ENCODE peak calls at places on chromosomes 3 and 15, in six cellular contexts. One of them, this sample, is unnamed.

GRCh38 chr3:141348848-141349247 is 19.5 kb upstream of the ZBTB38 start:
- DNase-seq in HCT116: no peak
- DNase-seq in H1: no peak
- DNase-seq in stomach: no peak
- DNase-seq in activated CD8-positive, alpha-beta T cell treated with anti-CD3 and anti-CD28 coated beads for 36 hours: no peak
- DNase-seq in glutamatergic neuron: no peak
- DNase-seq in this sample: no peak

GRCh38 chr15:60673918-60674558 is 195.1 kb upstream of the ICE2 start:
- DNase-seq in activated CD8-positive, alpha-beta T cell treated with anti-CD3 and anti-CD28 coated beads for 36 hours: peak; percentile 80
- DNase-seq in H1: no peak
- DNase-seq in HCT116: peak; percentile 43
- DNase-seq in glutamatergic neuron: no peak
- DNase-seq in stomach: peak; percentile 43
- DNase-seq in this sample: peak; percentile 77

GRCh38 chr3:9398715-9399708 is 1.6 kb downstream of the SETD5 start:
- DNase-seq in glutamatergic neuron: no peak
- DNase-seq in activated CD8-positive, alpha-beta T cell treated with anti-CD3 and anti-CD28 coated beads for 36 hours: peak; percentile 45
- DNase-seq in H1: no peak
- DNase-seq in stomach: no peak
- DNase-seq in HCT116: no peak
- DNase-seq in this sample: no peak

GRCh38 chr3:53171109-53171453 is 10.1 kb downstream of the PRKCD start:
- DNase-seq in H1: no peak
- DNase-seq in stomach: no peak
- DNase-seq in glutamatergic neuron: no peak
- DNase-seq in HCT116: no peak
- DNase-seq in activated CD8-positive, alpha-beta T cell treated with anti-CD3 and anti-CD28 coated beads for 36 hours: no peak
- DNase-seq in this sample: no peak

GRCh38 chr3:12879191-12879815 is 37.9 kb upstream of the RPL32 start:
- DNase-seq in activated CD8-positive, alpha-beta T cell treated with anti-CD3 and anti-CD28 coated beads for 36 hours: no peak
- DNase-seq in glutamatergic neuron: no peak
- DNase-seq in H1: no peak
- DNase-seq in stomach: no peak
- DNase-seq in HCT116: no peak
- DNase-seq in this sample: no peak

GRCh38 chr15:39657714-39658113 is 76.8 kb downstream of the THBS1 start:
- DNase-seq in glutamatergic neuron: no peak
- DNase-seq in stomach: no peak
- DNase-seq in H1: no peak
- DNase-seq in HCT116: no peak
- DNase-seq in activated CD8-positive, alpha-beta T cell treated with anti-CD3 and anti-CD28 coated beads for 36 hours: no peak
- DNase-seq in this sample: no peak

GRCh38 chr3:44323341-44323955 is 15.1 kb upstream of the TCAIM start:
- DNase-seq in stomach: peak; percentile 81
- DNase-seq in glutamatergic neuron: peak; percentile 72
- DNase-seq in HCT116: peak; percentile 46
- DNase-seq in H1: peak; percentile 54
- DNase-seq in activated CD8-positive, alpha-beta T cell treated with anti-CD3 and anti-CD28 coated beads for 36 hours: peak; percentile 77
- DNase-seq in this sample: peak; percentile 73

GRCh38 chr15:98177950-98178848 is 217.7 kb downstream of the ARRDC4 start:
- DNase-seq in H1: peak; percentile 59
- DNase-seq in glutamatergic neuron: peak; percentile 32
- DNase-seq in activated CD8-positive, alpha-beta T cell treated with anti-CD3 and anti-CD28 coated beads for 36 hours: peak; percentile 31
- DNase-seq in HCT116: peak; percentile 36
- DNase-seq in stomach: peak; percentile 28
- DNase-seq in this sample: peak; percentile 68

GRCh38 chr3:62667714-62668113 is 207.5 kb downstream of the CADPS start:
- DNase-seq in HCT116: no peak
- DNase-seq in glutamatergic neuron: no peak
- DNase-seq in stomach: no peak
- DNase-seq in H1: peak; percentile 55
- DNase-seq in activated CD8-positive, alpha-beta T cell treated with anti-CD3 and anti-CD28 coated beads for 36 hours: no peak
- DNase-seq in this sample: no peak
- TF ChIP-seq CTCF in HCT116: no peak
- TF ChIP-seq CTCF in glutamatergic neuron: peak; percentile 54
- TF ChIP-seq CTCF in stomach: no peak
- TF ChIP-seq CTCF in H1: peak; percentile 59
- TF ChIP-seq CTCF in activated CD8-positive, alpha-beta T cell treated with anti-CD3 and anti-CD28 coated beads for 36 hours: no peak
- TF ChIP-seq CTCF in this sample: no peak

GRCh38 chr15:94847325-94847724 is 616.0 kb downstream of the MCTP2 start:
- DNase-seq in activated CD8-positive, alpha-beta T cell treated with anti-CD3 and anti-CD28 coated beads for 36 hours: no peak
- DNase-seq in stomach: no peak
- DNase-seq in HCT116: no peak
- DNase-seq in H1: no peak
- DNase-seq in glutamatergic neuron: no peak
- DNase-seq in this sample: no peak

GRCh38 chr15:94845391-94845718 is 614.0 kb downstream of the MCTP2 start:
- DNase-seq in HCT116: no peak
- DNase-seq in activated CD8-positive, alpha-beta T cell treated with anti-CD3 and anti-CD28 coated beads for 36 hours: no peak
- DNase-seq in stomach: no peak
- DNase-seq in H1: no peak
- DNase-seq in glutamatergic neuron: no peak
- DNase-seq in this sample: no peak

GRCh38 chr15:94844188-94844532 is 612.8 kb downstream of the MCTP2 start:
- DNase-seq in activated CD8-positive, alpha-beta T cell treated with anti-CD3 and anti-CD28 coated beads for 36 hours: no peak
- DNase-seq in stomach: no peak
- DNase-seq in H1: no peak
- DNase-seq in HCT116: no peak
- DNase-seq in glutamatergic neuron: no peak
- DNase-seq in this sample: no peak

GRCh38 chr15:94843060-94843459 is 611.7 kb downstream of the MCTP2 start:
- DNase-seq in glutamatergic neuron: no peak
- DNase-seq in HCT116: no peak
- DNase-seq in H1: no peak
- DNase-seq in stomach: no peak
- DNase-seq in activated CD8-positive, alpha-beta T cell treated with anti-CD3 and anti-CD28 coated beads for 36 hours: no peak
- DNase-seq in this sample: no peak

GRCh38 chr15:94844533-94845390 is 613.4 kb downstream of the MCTP2 start:
- DNase-seq in activated CD8-positive, alpha-beta T cell treated with anti-CD3 and anti-CD28 coated beads for 36 hours: peak; percentile 14
- DNase-seq in H1: peak; percentile 64
- DNase-seq in stomach: peak; percentile 82
- DNase-seq in HCT116: no peak
- DNase-seq in glutamatergic neuron: peak; percentile 43
- DNase-seq in this sample: peak; percentile 65
- TF ChIP-seq CTCF in activated CD8-positive, alpha-beta T cell treated with anti-CD3 and anti-CD28 coated beads for 36 hours: no peak
- TF ChIP-seq CTCF in H1: no peak
- TF ChIP-seq CTCF in stomach: no peak
- TF ChIP-seq CTCF in HCT116: no peak
- TF ChIP-seq CTCF in glutamatergic neuron: no peak
- TF ChIP-seq CTCF in this sample: no peak

GRCh38 chr15:85723960-85724945 is 70.5 kb downstream of the KLHL25 start:
- DNase-seq in stomach: no peak
- DNase-seq in glutamatergic neuron: no peak
- DNase-seq in H1: no peak
- DNase-seq in activated CD8-positive, alpha-beta T cell treated with anti-CD3 and anti-CD28 coated beads for 36 hours: peak; percentile 8
- DNase-seq in HCT116: no peak
- DNase-seq in this sample: no peak
- TF ChIP-seq CTCF in stomach: no peak
- TF ChIP-seq CTCF in glutamatergic neuron: no peak
- TF ChIP-seq CTCF in H1: no peak
- TF ChIP-seq CTCF in activated CD8-positive, alpha-beta T cell treated with anti-CD3 and anti-CD28 coated beads for 36 hours: no peak
- TF ChIP-seq CTCF in HCT116: no peak
- TF ChIP-seq CTCF in this sample: no peak

DNA sequence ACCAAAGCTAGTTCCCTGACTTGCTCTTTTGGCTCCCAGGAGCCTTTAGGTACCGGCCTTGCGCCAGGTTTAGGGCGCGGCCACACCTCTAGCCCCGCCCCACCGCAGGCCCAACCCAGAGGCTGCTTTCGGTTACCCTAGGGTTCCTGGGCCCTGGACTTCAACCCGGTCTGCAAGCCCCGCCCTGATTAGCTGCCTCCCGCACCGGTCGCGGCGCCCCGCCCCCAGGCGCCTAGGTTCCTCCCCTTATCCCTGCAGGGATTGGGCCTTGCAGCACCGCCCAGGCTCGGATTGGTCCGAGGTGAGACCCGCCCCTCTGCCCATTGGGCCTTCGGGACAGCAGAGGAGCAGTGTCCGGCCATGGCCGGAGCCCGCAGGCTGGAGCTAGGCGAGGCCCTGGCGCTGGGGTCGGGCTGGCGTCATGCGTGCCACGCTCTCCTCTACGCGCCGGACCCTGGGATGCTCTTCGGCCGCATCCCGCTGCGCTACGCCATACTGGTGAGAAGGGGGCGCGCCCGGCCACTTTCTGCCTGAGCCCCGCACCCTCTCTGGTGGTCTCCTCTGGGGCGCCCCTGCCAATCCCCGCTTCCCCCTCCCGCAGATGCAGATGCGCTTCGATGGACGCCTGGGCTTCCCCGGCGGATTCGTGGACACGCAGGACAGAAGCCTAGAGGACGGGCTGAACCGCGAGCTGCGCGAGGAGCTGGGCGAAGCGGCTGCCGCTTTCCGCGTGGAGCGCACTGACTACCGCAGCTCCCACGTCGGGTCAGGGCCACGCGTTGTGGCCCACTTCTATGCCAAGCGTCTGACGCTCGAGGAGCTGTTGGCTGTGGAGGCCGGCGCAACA is at the start of gene NUDT16:
- DNase-seq in activated CD8-positive, alpha-beta T cell treated with anti-CD3 and anti-CD28 coated beads for 36 hours: peak; percentile 98
- DNase-seq in H1: peak; percentile 99
- DNase-seq in glutamatergic neuron: peak; percentile 100
- DNase-seq in stomach: peak; percentile 100
- DNase-seq in HCT116: peak; percentile 96
- DNase-seq in this sample: peak; percentile 100
- TF ChIP-seq CTCF in activated CD8-positive, alpha-beta T cell treated with anti-CD3 and anti-CD28 coated beads for 36 hours: no peak
- TF ChIP-seq CTCF in H1: peak; percentile 8
- TF ChIP-seq CTCF in glutamatergic neuron: no peak
- TF ChIP-seq CTCF in stomach: no peak
- TF ChIP-seq CTCF in HCT116: no peak
- TF ChIP-seq CTCF in this sample: no peak

GRCh38 chr3:184811999-184812844 is at the start of gene VPS8:
- DNase-seq in stomach: peak; percentile 97
- DNase-seq in HCT116: peak; percentile 88
- DNase-seq in activated CD8-positive, alpha-beta T cell treated with anti-CD3 and anti-CD28 coated beads for 36 hours: peak; percentile 97
- DNase-seq in glutamatergic neuron: peak; percentile 96
- DNase-seq in H1: peak; percentile 94
- DNase-seq in this sample: peak; percentile 99
- TF ChIP-seq CTCF in stomach: no peak
- TF ChIP-seq CTCF in HCT116: no peak
- TF ChIP-seq CTCF in activated CD8-positive, alpha-beta T cell treated with anti-CD3 and anti-CD28 coated beads for 36 hours: peak; percentile 38
- TF ChIP-seq CTCF in glutamatergic neuron: peak; percentile 76
- TF ChIP-seq CTCF in H1: peak; percentile 53
- TF ChIP-seq CTCF in this sample: peak; percentile 88

DNA sequence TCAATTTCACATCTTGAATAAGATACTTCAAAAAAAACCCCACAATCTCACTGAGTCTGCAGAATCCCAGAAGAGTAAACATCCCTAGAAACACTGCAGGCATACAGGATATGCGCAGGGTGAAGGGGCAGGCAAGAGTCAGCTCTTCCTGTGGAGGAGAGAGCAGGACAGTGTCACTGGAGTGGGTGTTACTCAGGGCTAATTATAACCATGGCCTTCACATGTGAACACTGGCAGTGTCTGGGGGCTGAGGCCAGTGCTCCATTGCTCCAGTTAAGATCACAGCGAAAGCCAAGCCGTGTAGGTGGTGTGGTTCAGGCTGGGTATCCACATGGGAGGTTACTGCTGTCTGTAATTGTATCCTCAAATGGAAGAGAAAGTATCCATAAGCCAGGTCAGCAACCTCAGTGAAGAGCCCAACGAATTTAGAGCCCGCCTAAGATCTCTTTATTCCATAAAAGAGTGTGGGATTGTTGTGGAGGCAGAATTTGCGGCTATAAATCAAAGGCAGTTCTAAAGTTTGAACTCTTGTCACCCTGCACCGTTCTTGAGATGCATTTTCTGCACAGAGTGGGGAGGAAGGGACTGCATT is 84.6 kb downstream of the MESD start:
- DNase-seq in HCT116: no peak
- DNase-seq in glutamatergic neuron: no peak
- DNase-seq in H1: no peak
- DNase-seq in activated CD8-positive, alpha-beta T cell treated with anti-CD3 and anti-CD28 coated beads for 36 hours: no peak
- DNase-seq in stomach: no peak
- DNase-seq in this sample: no peak
- TF ChIP-seq CTCF in HCT116: no peak
- TF ChIP-seq CTCF in glutamatergic neuron: no peak
- TF ChIP-seq CTCF in H1: no peak
- TF ChIP-seq CTCF in activated CD8-positive, alpha-beta T cell treated with anti-CD3 and anti-CD28 coated beads for 36 hours: no peak
- TF ChIP-seq CTCF in stomach: no peak
- TF ChIP-seq CTCF in this sample: no peak

DNA sequence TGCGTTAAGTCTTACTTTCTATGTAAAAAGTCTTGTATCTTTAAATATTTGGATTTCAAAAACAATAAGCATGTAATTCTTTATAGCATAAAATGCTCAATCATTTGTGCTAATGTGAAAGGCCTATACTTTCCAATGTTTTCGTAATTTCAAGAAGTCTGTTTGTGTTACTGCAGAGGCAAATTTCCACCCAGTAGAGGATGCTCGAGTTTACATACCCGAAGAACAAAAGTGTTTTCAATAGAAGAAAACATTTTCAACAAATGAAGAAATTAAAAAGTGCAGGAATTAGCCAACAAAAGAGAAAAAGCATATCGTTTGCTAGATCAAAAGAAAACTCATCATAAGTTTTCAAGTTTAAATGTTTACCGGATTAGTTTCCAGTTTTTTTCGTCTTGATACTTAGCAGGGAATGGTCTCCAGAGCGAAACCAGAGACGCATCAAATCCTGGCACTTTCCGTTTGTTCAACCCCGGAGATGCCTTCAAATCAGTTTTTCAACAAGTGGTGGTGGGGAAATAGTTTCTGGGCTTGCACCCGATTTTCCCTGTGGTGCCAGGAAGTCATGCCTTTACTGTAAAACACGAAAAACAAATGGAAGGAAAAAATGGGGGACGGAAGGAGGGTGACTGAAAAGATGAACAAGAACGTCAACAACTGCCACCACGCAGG is 1.0 kb downstream of the CGGBP1 start:
- DNase-seq in HCT116: no peak
- DNase-seq in stomach: no peak
- DNase-seq in activated CD8-positive, alpha-beta T cell treated with anti-CD3 and anti-CD28 coated beads for 36 hours: no peak
- DNase-seq in glutamatergic neuron: no peak
- DNase-seq in H1: no peak
- DNase-seq in this sample: no peak
- TF ChIP-seq CTCF in HCT116: no peak
- TF ChIP-seq CTCF in stomach: no peak
- TF ChIP-seq CTCF in activated CD8-positive, alpha-beta T cell treated with anti-CD3 and anti-CD28 coated beads for 36 hours: no peak
- TF ChIP-seq CTCF in glutamatergic neuron: no peak
- TF ChIP-seq CTCF in H1: no peak
- TF ChIP-seq CTCF in this sample: no peak